ENCODE peak calls at places on chromosome 13, in six cellular contexts. E is NCI-H748 treated with DMSO at 0.1 percent for 48 hours, S is HEK293T, L is AG09319, U is aorta, A is posterior vena cava. N is an unnamed sample.
A peak's percentile ranks its signal among the peaks of the same experiment; 100 is the strongest.

GRCh38 chr13:111542530-111543341 is 222.3 kb downstream of the TEX29 start:
- DNase-seq in E (no peak), S (no peak), L (no peak), U (no peak), A (peak; percentile 82), N (no peak)

GRCh38 chr13:40941581-40941980 is 77.5 kb downstream of the ELF1 start:
- DNase-seq in E (no peak), S (no peak), L (no peak), U (no peak), A (no peak), N (no peak)

GRCh38 chr13:82747948-82748347 is 1134.3 kb downstream of the SLITRK1 start:
- DNase-seq in E (no peak), S (no peak), L (peak; percentile 16), U (no peak), A (no peak), N (no peak)

GRCh38 chr13:46909037-46909436 is 12.2 kb upstream of the HTR2A start:
- DNase-seq in E (no peak), S (no peak), L (no peak), U (no peak), A (no peak), N (no peak)

GRCh38 chr13:34462843-34463242 is 479.2 kb upstream of the NBEA start:
- DNase-seq in E (no peak), S (no peak), L (no peak), U (no peak), A (no peak), N (no peak)

GRCh38 chr13:112210401-112210800 is 143.5 kb downstream of the SOX1 start:
- DNase-seq in E (no peak), S (no peak), L (no peak), U (no peak), A (no peak), N (no peak)

GRCh38 chr13:51734786-51735185 is 69.2 kb downstream of the DHRS12 start:
- DNase-seq in E (no peak), S (no peak), L (no peak), U (no peak), A (no peak), N (no peak)

GRCh38 chr13:48155850-48156249 is 60.9 kb upstream of the MED4 start:
- DNase-seq in E (no peak), S (no peak), L (no peak), U (no peak), A (no peak), N (no peak)

GRCh38 chr13:77752512-77753069 is 55.1 kb downstream of the SLAIN1 start:
- DNase-seq in E (no peak), S (no peak), L (no peak), U (no peak), A (no peak), N (peak; percentile 54)

GRCh38 chr13:45728759-45729158 is 26.6 kb downstream of the CBY2 start:
- DNase-seq in E (no peak), S (peak; percentile 30), L (no peak), U (no peak), A (no peak), N (no peak)

GRCh38 chr13:46010148-46010547 is 42.4 kb downstream of the ZC3H13 start:
- DNase-seq in E (no peak), S (peak; percentile 4), L (no peak), U (no peak), A (no peak), N (no peak)

GRCh38 chr13:105050696-105051095 is 1484.8 kb downstream of the EFNB2 start:
- DNase-seq in E (no peak), S (no peak), L (no peak), U (no peak), A (no peak), N (no peak)

GRCh38 chr13:83378901-83379300 is 503.4 kb downstream of the SLITRK1 start:
- DNase-seq in E (no peak), S (no peak), L (no peak), U (no peak), A (no peak), N (no peak)

GRCh38 chr13:39025433-39025839 is 12.5 kb downstream of the PROSER1 start:
- DNase-seq in E (no peak), S (no peak), L (no peak), U (no peak), A (no peak), N (no peak)

GRCh38 chr13:26985285-26985878 is 186.2 kb downstream of the USP12 start:
- DNase-seq in E (peak; percentile 96), S (peak; percentile 68), L (peak; percentile 57), U (no peak), A (peak; percentile 72), N (peak; percentile 80)

GRCh38 chr13:33290421-33290965 is 4.9 kb upstream of the STARD13 start:
- DNase-seq in E (no peak), S (no peak), L (no peak), U (no peak), A (no peak), N (no peak)

GRCh38 chr13:109255457-109255856 is 530.9 kb downstream of the IRS2 start:
- DNase-seq in E (no peak), S (no peak), L (no peak), U (no peak), A (no peak), N (no peak)

GRCh38 chr13:74077847-74078246 is 56.4 kb downstream of the KLF12 start:
- DNase-seq in E (no peak), S (peak; percentile 37), L (no peak), U (no peak), A (no peak), N (no peak)

GRCh38 chr13:111064661-111065060 is 50.4 kb upstream of the ARHGEF7 start:
- DNase-seq in E (no peak), S (no peak), L (no peak), U (no peak), A (no peak), N (no peak)

GRCh38 chr13:20125129-20125782 is 35.6 kb downstream of the GJA3 start:
- DNase-seq in E (no peak), S (no peak), L (no peak), U (no peak), A (peak; percentile 48), N (no peak)

GRCh38 chr13:32881792-32882175 is 134.4 kb upstream of the KL start:
- DNase-seq in E (peak; percentile 96), S (no peak), L (no peak), U (no peak), A (no peak), N (no peak)

GRCh38 chr13:41543664-41544300 is 86.4 kb downstream of the RGCC start:
- DNase-seq in E (no peak), S (no peak), L (no peak), U (no peak), A (no peak), N (no peak)

GRCh38 chr13:105634059-105634458 is 901.4 kb downstream of the EFNB2 start:
- DNase-seq in E (no peak), S (no peak), L (no peak), U (no peak), A (no peak), N (no peak)

GRCh38 chr13:113144255-113144629 is 14.2 kb upstream of the PROZ start:
- DNase-seq in E (no peak), S (no peak), L (no peak), U (no peak), A (no peak), N (peak; percentile 5)

N was measured in WERI-Rb-1.